ENCODE peak calls at places on chromosomes 1 and 21, in four cellular contexts. One of them, this sample, is unnamed.

GRCh38 chr1:222889445-222889844 is 74.6 kb downstream of the DISP1 start:
- DNase-seq in K562: no peak
- DNase-seq in GM12878: no peak
- DNase-seq in A549: no peak
- DNase-seq in this sample: no peak

GRCh38 chr1:22626219-22626902 is 10.1 kb upstream of the C1QA start:
- DNase-seq in K562: no peak
- DNase-seq in GM12878: no peak
- DNase-seq in A549: no peak
- DNase-seq in this sample: no peak

GRCh38 chr1:35683012-35683411 is 35.7 kb downstream of the C1orf216 start:
- DNase-seq in K562: no peak
- DNase-seq in GM12878: peak; percentile 3
- DNase-seq in A549: no peak
- DNase-seq in this sample: no peak

GRCh38 chr1:76668046-76668445 is 199.2 kb upstream of the ST6GALNAC5 start:
- DNase-seq in K562: no peak
- DNase-seq in GM12878: peak; percentile 33
- DNase-seq in A549: no peak
- DNase-seq in this sample: no peak

GRCh38 chr1:23984417-23985186 is 4.5 kb upstream of the SRSF10 start:
- DNase-seq in K562: no peak
- DNase-seq in GM12878: no peak
- DNase-seq in A549: no peak
- DNase-seq in this sample: peak; percentile 45

GRCh38 chr1:216600730-216601426 is 122.4 kb downstream of the ESRRG start:
- DNase-seq in K562: no peak
- DNase-seq in GM12878: no peak
- DNase-seq in A549: peak; percentile 74
- DNase-seq in this sample: peak; percentile 18

GRCh38 chr1:179883739-179884138 is 1.7 kb downstream of the TOR1AIP1 start:
- DNase-seq in K562: peak; percentile 38
- DNase-seq in GM12878: peak; percentile 56
- DNase-seq in A549: no peak
- DNase-seq in this sample: peak; percentile 45

GRCh38 chr1:37631039-37631428 is 3.7 kb downstream of the RSPO1 start:
- DNase-seq in K562: no peak
- DNase-seq in GM12878: no peak
- DNase-seq in A549: no peak
- DNase-seq in this sample: no peak

GRCh38 chr21:15301736-15302135 is 236.9 kb upstream of the NRIP1 start:
- DNase-seq in K562: no peak
- DNase-seq in GM12878: no peak
- DNase-seq in A549: no peak
- DNase-seq in this sample: peak; percentile 2

GRCh38 chr1:23650344-23650990 is 41.1 kb upstream of the RPL11 start:
- DNase-seq in K562: no peak
- DNase-seq in GM12878: no peak
- DNase-seq in A549: no peak
- DNase-seq in this sample: no peak

GRCh38 chr1:168360151-168360550 is 79.5 kb downstream of the TBX19 start:
- DNase-seq in K562: no peak
- DNase-seq in GM12878: no peak
- DNase-seq in A549: no peak
- DNase-seq in this sample: no peak

GRCh38 chr1:192700834-192701271 is 64.9 kb downstream of the RGS13 start:
- DNase-seq in K562: no peak
- DNase-seq in GM12878: no peak
- DNase-seq in A549: peak; percentile 35
- DNase-seq in this sample: peak; percentile 85

GRCh38 chr1:24077278-24077978 is 34.5 kb downstream of the MYOM3 start:
- DNase-seq in K562: no peak
- DNase-seq in GM12878: no peak
- DNase-seq in A549: no peak
- DNase-seq in this sample: no peak

GRCh38 chr1:111739984-111740765 is 980 bp upstream of the INKA2 start:
- DNase-seq in K562: no peak
- DNase-seq in GM12878: no peak
- DNase-seq in A549: peak; percentile 35
- DNase-seq in this sample: no peak

GRCh38 chr1:221719987-221720386 is 21.9 kb downstream of the DUSP10 start:
- DNase-seq in K562: no peak
- DNase-seq in GM12878: no peak
- DNase-seq in A549: no peak
- DNase-seq in this sample: no peak

GRCh38 chr1:241325441-241325840 is 31.6 kb downstream of the RGS7 start:
- DNase-seq in K562: no peak
- DNase-seq in GM12878: no peak
- DNase-seq in A549: no peak
- DNase-seq in this sample: no peak

GRCh38 chr1:68197891-68198290 is 34.4 kb downstream of the WLS start:
- DNase-seq in K562: no peak
- DNase-seq in GM12878: no peak
- DNase-seq in A549: peak; percentile 28
- DNase-seq in this sample: peak; percentile 57

GRCh38 chr1:198780376-198780775 is 141.5 kb downstream of the PTPRC start:
- DNase-seq in K562: no peak
- DNase-seq in GM12878: no peak
- DNase-seq in A549: no peak
- DNase-seq in this sample: no peak

GRCh38 chr1:179310721-179311120 is 17.1 kb downstream of the SOAT1 start:
- DNase-seq in K562: no peak
- DNase-seq in GM12878: no peak
- DNase-seq in A549: peak; percentile 47
- DNase-seq in this sample: no peak

GRCh38 chr1:237119091-237119490 is 77.1 kb downstream of the RYR2 start:
- DNase-seq in K562: no peak
- DNase-seq in GM12878: no peak
- DNase-seq in A549: no peak
- DNase-seq in this sample: no peak

GRCh38 chr1:23167353-23168078 is 1.1 kb downstream of the LUZP1 start:
- DNase-seq in K562: peak; percentile 77
- DNase-seq in GM12878: no peak
- DNase-seq in A549: no peak
- DNase-seq in this sample: peak; percentile 50

GRCh38 chr1:174075245-174075692 is 53.1 kb upstream of the RC3H1 start:
- DNase-seq in K562: no peak
- DNase-seq in GM12878: no peak
- DNase-seq in A549: no peak
- DNase-seq in this sample: no peak

GRCh38 chr1:36492491-36492890 is 9.8 kb upstream of the CSF3R start:
- DNase-seq in K562: peak; percentile 93
- DNase-seq in GM12878: no peak
- DNase-seq in A549: no peak
- DNase-seq in this sample: no peak

GRCh38 chr1:193462629-193463320 is 276.4 kb upstream of the B3GALT2 start:
- DNase-seq in K562: no peak
- DNase-seq in GM12878: no peak
- DNase-seq in A549: no peak
- DNase-seq in this sample: no peak

GRCh38 chr1:178294654-178295053 is 200.8 kb downstream of the RASAL2 start:
- DNase-seq in K562: no peak
- DNase-seq in GM12878: no peak
- DNase-seq in A549: no peak
- DNase-seq in this sample: no peak

GRCh38 chr1:183841950-183842816 is 37.3 kb downstream of the RGL1 start:
- DNase-seq in K562: no peak
- DNase-seq in GM12878: peak; percentile 85
- DNase-seq in A549: no peak
- DNase-seq in this sample: peak; percentile 88

GRCh38 chr1:220748091-220748934 is at the start of gene MTARC2:
- DNase-seq in K562: no peak
- DNase-seq in GM12878: no peak
- DNase-seq in A549: peak; percentile 75
- DNase-seq in this sample: peak; percentile 83

GRCh38 chr1:172588296-172589291 is 55.6 kb downstream of the SUCO start:
- DNase-seq in K562: peak; percentile 68
- DNase-seq in GM12878: no peak
- DNase-seq in A549: peak; percentile 7
- DNase-seq in this sample: peak; percentile 15

GRCh38 chr1:47190807-47191206 is 971 bp upstream of the PDZK1IP1 start:
- DNase-seq in K562: peak; percentile 11
- DNase-seq in GM12878: no peak
- DNase-seq in A549: no peak
- DNase-seq in this sample: no peak

GRCh38 chr1:35097224-35097623 is 18.0 kb downstream of the ZMYM1 start:
- DNase-seq in K562: no peak
- DNase-seq in GM12878: no peak
- DNase-seq in A549: no peak
- DNase-seq in this sample: no peak

GRCh38 chr1:61606448-61607312 is 118.3 kb downstream of the TM2D1 start:
- DNase-seq in K562: no peak
- DNase-seq in GM12878: no peak
- DNase-seq in A549: no peak
- DNase-seq in this sample: no peak
- TF ChIP-seq HDAC2 in K562: no peak
- TF ChIP-seq HDAC2 in GM12878: no peak
- TF ChIP-seq HDAC2 in A549: no peak
- TF ChIP-seq HDAC2 in this sample: no peak

DNA sequence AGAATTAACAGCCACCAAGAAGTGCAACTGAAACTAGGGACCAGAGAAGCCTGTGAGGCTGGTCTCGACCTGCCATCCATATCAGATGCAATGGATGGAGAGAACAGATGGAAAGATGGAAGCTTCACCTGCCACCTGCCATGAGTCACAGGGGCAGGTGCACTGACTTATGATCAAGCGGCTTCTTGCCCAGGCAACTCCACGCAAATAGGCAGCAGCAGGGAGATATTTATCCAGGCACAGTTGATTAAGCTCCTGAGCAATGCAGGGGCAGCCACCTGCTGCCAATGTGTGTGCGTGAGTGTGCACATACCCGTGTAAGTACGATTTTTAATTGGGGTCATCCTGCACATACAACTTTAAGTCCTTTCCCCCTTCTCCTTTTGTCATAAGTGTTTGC is 174.2 kb downstream of the PTPRU start:
- DNase-seq in K562: no peak
- DNase-seq in GM12878: no peak
- DNase-seq in A549: no peak
- DNase-seq in this sample: no peak
- TF ChIP-seq HDAC2 in K562: no peak
- TF ChIP-seq HDAC2 in GM12878: no peak
- TF ChIP-seq HDAC2 in A549: no peak
- TF ChIP-seq HDAC2 in this sample: no peak

DNA sequence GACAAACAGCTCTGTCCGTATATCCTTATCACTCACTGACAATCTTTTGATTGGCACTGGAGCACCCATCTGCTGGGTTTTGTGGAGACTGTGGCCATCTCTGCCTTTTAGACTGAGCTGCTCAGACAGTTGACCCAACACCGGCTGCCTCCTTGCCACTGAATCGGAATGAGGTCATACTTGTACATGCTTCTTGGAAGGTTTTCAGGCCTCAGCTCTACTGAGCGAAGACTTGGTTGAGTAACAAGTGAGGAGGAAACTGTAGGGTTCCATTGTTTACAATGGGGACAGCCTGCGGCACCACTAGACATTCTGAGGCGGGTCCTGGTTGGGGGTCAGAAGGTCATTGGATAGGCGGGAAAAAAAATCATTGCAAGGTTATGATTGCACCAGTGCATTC is 320.3 kb downstream of the KIF26B start:
- DNase-seq in K562: no peak
- DNase-seq in GM12878: no peak
- DNase-seq in A549: no peak
- DNase-seq in this sample: no peak
- TF ChIP-seq HDAC2 in K562: no peak
- TF ChIP-seq HDAC2 in GM12878: no peak
- TF ChIP-seq HDAC2 in A549: no peak
- TF ChIP-seq HDAC2 in this sample: no peak

GRCh38 chr1:2205191-2205952 is 10.8 kb upstream of the FAAP20 start:
- DNase-seq in K562: no peak
- DNase-seq in GM12878: peak; percentile 33
- DNase-seq in A549: no peak
- DNase-seq in this sample: peak; percentile 69
- TF ChIP-seq HDAC2 in K562: no peak
- TF ChIP-seq HDAC2 in GM12878: no peak
- TF ChIP-seq HDAC2 in A549: no peak
- TF ChIP-seq HDAC2 in this sample: no peak

DNA sequence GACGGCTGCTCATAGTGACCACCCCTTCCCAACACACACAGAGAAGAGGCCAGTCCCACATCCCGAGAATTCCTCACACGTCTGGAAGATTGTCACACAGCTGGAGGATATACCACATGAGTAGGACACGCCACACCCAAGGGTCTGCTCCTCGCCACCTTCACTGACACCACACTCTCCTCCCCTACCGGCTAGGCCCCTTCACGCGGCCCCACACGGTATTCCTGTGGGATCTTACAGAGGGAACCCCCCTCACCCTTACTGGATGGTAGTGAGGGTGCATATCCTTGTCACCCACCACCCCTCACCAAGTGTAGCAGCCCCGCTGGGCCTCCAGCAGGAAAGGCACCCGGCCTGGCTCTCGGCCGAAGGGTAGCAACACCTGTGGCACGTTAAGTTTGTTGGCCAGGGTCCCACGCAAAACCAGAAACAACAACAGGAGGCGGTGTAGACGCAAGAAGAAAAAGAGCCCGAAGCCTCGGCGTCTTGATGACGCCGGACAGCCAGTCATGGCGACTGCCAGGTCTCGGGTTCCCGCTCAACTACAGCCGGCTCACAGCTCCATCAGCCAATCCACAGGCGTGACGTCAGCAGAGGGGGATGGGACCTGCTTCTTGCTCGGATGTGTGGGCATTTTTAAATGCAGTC is at the start of gene NUP210L:
- DNase-seq in K562: peak; percentile 34
- DNase-seq in GM12878: no peak
- DNase-seq in A549: no peak
- DNase-seq in this sample: no peak
- TF ChIP-seq HDAC2 in K562: no peak
- TF ChIP-seq HDAC2 in GM12878: no peak
- TF ChIP-seq HDAC2 in A549: no peak
- TF ChIP-seq HDAC2 in this sample: no peak

GRCh38 chr1:18182518-18183160 is 75.0 kb downstream of the IGSF21 start:
- DNase-seq in K562: no peak
- DNase-seq in GM12878: no peak
- DNase-seq in A549: no peak
- DNase-seq in this sample: no peak
- TF ChIP-seq HDAC2 in K562: no peak
- TF ChIP-seq HDAC2 in GM12878: no peak
- TF ChIP-seq HDAC2 in A549: no peak
- TF ChIP-seq HDAC2 in this sample: no peak

DNA sequence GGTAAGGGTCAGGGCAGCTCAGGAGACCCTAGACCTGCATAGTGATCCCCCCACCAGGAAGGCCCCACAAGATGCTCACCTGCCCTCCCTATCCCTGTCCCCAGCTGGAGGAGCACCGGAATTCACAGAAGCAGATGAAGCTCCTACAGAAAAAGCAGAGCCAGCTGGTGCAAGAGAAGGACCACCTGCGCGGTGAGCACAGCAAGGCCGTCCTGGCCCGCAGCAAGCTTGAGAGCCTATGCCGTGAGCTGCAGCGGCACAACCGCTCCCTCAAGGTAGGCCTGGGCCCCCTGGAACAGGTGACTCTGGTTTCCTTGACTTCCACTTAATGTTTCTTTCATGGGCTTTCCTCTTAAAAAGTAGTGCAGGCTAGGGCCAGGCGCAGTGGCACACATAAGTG is 8.4 kb downstream of the TXLNA start:
- DNase-seq in K562: no peak
- DNase-seq in GM12878: no peak
- DNase-seq in A549: no peak
- DNase-seq in this sample: no peak
- TF ChIP-seq HDAC2 in K562: no peak
- TF ChIP-seq HDAC2 in GM12878: no peak
- TF ChIP-seq HDAC2 in A549: no peak
- TF ChIP-seq HDAC2 in this sample: no peak

GRCh38 chr1:197124376-197124775 is 22.1 kb downstream of the ASPM start:
- DNase-seq in K562: no peak
- DNase-seq in GM12878: no peak
- DNase-seq in A549: no peak
- DNase-seq in this sample: no peak
- TF ChIP-seq HDAC2 in K562: no peak
- TF ChIP-seq HDAC2 in GM12878: no peak
- TF ChIP-seq HDAC2 in A549: no peak
- TF ChIP-seq HDAC2 in this sample: no peak

This sample was measured in HepG2.